ENCODE peak calls at places on chromosomes 5 and 9, in ten cellular contexts. One of them, this sample, is unnamed.

GRCh38 chr5:146662229-146662628 is 146.2 kb upstream of the GPR151 start:
- DNase-seq in GM23248: no peak
- DNase-seq in heart right ventricle: no peak
- DNase-seq in heart left ventricle: no peak
- DNase-seq in right cardiac atrium: no peak
- DNase-seq in PC-3: peak; percentile 74
- DNase-seq in CD4-positive, alpha-beta memory T cell: peak; percentile 37
- DNase-seq in HepG2: peak; percentile 19
- DNase-seq in esophagus squamous epithelium: no peak
- DNase-seq in neural progenitor cell: no peak
- DNase-seq in this sample: no peak

GRCh38 chr5:123720955-123721354 is 209.0 kb downstream of the CSNK1G3 start:
- DNase-seq in HepG2: no peak
- DNase-seq in CD4-positive, alpha-beta memory T cell: no peak
- DNase-seq in esophagus squamous epithelium: no peak
- DNase-seq in GM23248: no peak
- DNase-seq in heart left ventricle: no peak
- DNase-seq in heart right ventricle: no peak
- DNase-seq in PC-3: peak; percentile 63
- DNase-seq in right cardiac atrium: no peak
- DNase-seq in neural progenitor cell: no peak
- DNase-seq in this sample: no peak

GRCh38 chr9:71685394-71685793 is 82.9 kb downstream of the CEMIP2 start:
- DNase-seq in PC-3: peak; percentile 68
- DNase-seq in esophagus squamous epithelium: no peak
- DNase-seq in heart left ventricle: no peak
- DNase-seq in CD4-positive, alpha-beta memory T cell: peak; percentile 78
- DNase-seq in right cardiac atrium: no peak
- DNase-seq in HepG2: no peak
- DNase-seq in GM23248: no peak
- DNase-seq in neural progenitor cell: no peak
- DNase-seq in heart right ventricle: no peak
- DNase-seq in this sample: no peak

GRCh38 chr9:123355761-123356520 is at the start of gene CRB2:
- DNase-seq in PC-3: no peak
- DNase-seq in heart right ventricle: no peak
- DNase-seq in HepG2: peak; percentile 54
- DNase-seq in CD4-positive, alpha-beta memory T cell: no peak
- DNase-seq in esophagus squamous epithelium: no peak
- DNase-seq in GM23248: no peak
- DNase-seq in neural progenitor cell: peak; percentile 91
- DNase-seq in heart left ventricle: no peak
- DNase-seq in right cardiac atrium: no peak
- DNase-seq in this sample: no peak

GRCh38 chr9:20447291-20447690 is 175.0 kb downstream of the MLLT3 start:
- DNase-seq in heart left ventricle: no peak
- DNase-seq in right cardiac atrium: no peak
- DNase-seq in esophagus squamous epithelium: no peak
- DNase-seq in PC-3: no peak
- DNase-seq in heart right ventricle: no peak
- DNase-seq in HepG2: peak; percentile 8
- DNase-seq in CD4-positive, alpha-beta memory T cell: no peak
- DNase-seq in neural progenitor cell: no peak
- DNase-seq in GM23248: peak; percentile 3
- DNase-seq in this sample: no peak

GRCh38 chr9:86946712-86947145 is 577 bp downstream of the GAS1 start:
- DNase-seq in esophagus squamous epithelium: no peak
- DNase-seq in PC-3: no peak
- DNase-seq in CD4-positive, alpha-beta memory T cell: peak; percentile 64
- DNase-seq in HepG2: no peak
- DNase-seq in neural progenitor cell: no peak
- DNase-seq in heart left ventricle: peak; percentile 77
- DNase-seq in heart right ventricle: peak; percentile 47
- DNase-seq in right cardiac atrium: peak; percentile 87
- DNase-seq in GM23248: peak; percentile 81
- DNase-seq in this sample: peak; percentile 85

GRCh38 chr5:180787711-180788431 is 14.7 kb downstream of the MGAT1 start:
- DNase-seq in right cardiac atrium: no peak
- DNase-seq in GM23248: no peak
- DNase-seq in HepG2: no peak
- DNase-seq in CD4-positive, alpha-beta memory T cell: no peak
- DNase-seq in heart left ventricle: no peak
- DNase-seq in esophagus squamous epithelium: no peak
- DNase-seq in heart right ventricle: no peak
- DNase-seq in PC-3: no peak
- DNase-seq in neural progenitor cell: peak; percentile 42
- DNase-seq in this sample: peak; percentile 67

GRCh38 chr5:79931409-79931808 is 59.7 kb downstream of the MTX3 start:
- DNase-seq in heart left ventricle: no peak
- DNase-seq in right cardiac atrium: no peak
- DNase-seq in GM23248: no peak
- DNase-seq in neural progenitor cell: no peak
- DNase-seq in heart right ventricle: no peak
- DNase-seq in PC-3: no peak
- DNase-seq in CD4-positive, alpha-beta memory T cell: no peak
- DNase-seq in HepG2: no peak
- DNase-seq in esophagus squamous epithelium: no peak
- DNase-seq in this sample: no peak

GRCh38 chr5:62082370-62082778 is 223.6 kb upstream of the KIF2A start:
- DNase-seq in GM23248: peak; percentile 79
- DNase-seq in esophagus squamous epithelium: no peak
- DNase-seq in PC-3: peak; percentile 85
- DNase-seq in HepG2: no peak
- DNase-seq in right cardiac atrium: no peak
- DNase-seq in heart left ventricle: no peak
- DNase-seq in CD4-positive, alpha-beta memory T cell: no peak
- DNase-seq in neural progenitor cell: no peak
- DNase-seq in heart right ventricle: no peak
- DNase-seq in this sample: no peak

GRCh38 chr9:116817762-116818161 is 130.7 kb downstream of the TRIM32 start:
- DNase-seq in heart left ventricle: no peak
- DNase-seq in right cardiac atrium: no peak
- DNase-seq in GM23248: no peak
- DNase-seq in HepG2: no peak
- DNase-seq in esophagus squamous epithelium: no peak
- DNase-seq in CD4-positive, alpha-beta memory T cell: no peak
- DNase-seq in neural progenitor cell: no peak
- DNase-seq in heart right ventricle: no peak
- DNase-seq in PC-3: no peak
- DNase-seq in this sample: no peak

GRCh38 chr9:128092199-128092977 is 24.4 kb downstream of the SLC25A25 start:
- DNase-seq in PC-3: no peak
- DNase-seq in heart left ventricle: peak; percentile 44
- DNase-seq in right cardiac atrium: no peak
- DNase-seq in neural progenitor cell: no peak
- DNase-seq in GM23248: no peak
- DNase-seq in HepG2: no peak
- DNase-seq in CD4-positive, alpha-beta memory T cell: no peak
- DNase-seq in heart right ventricle: no peak
- DNase-seq in esophagus squamous epithelium: no peak
- DNase-seq in this sample: peak; percentile 54
- H3K27ac ChIP-seq in PC-3: no peak overlapping the region
- H3K27ac ChIP-seq in heart left ventricle: peak overlapping the region; percentile 18
- H3K27ac ChIP-seq in right cardiac atrium: no peak overlapping the region
- H3K27ac ChIP-seq in neural progenitor cell: no peak overlapping the region
- H3K27ac ChIP-seq in GM23248: peak overlapping the region; percentile 98
- H3K27ac ChIP-seq in HepG2: no peak overlapping the region
- H3K27ac ChIP-seq in CD4-positive, alpha-beta memory T cell: peak overlapping the region; percentile 57
- H3K27ac ChIP-seq in heart right ventricle: no peak overlapping the region
- H3K27ac ChIP-seq in esophagus squamous epithelium: peak overlapping the region; percentile 92
- H3K27ac ChIP-seq in this sample: peak overlapping the region; percentile 83

GRCh38 chr9:106920091-106920490 is 57.1 kb downstream of the ZNF462 start:
- DNase-seq in neural progenitor cell: no peak
- DNase-seq in heart left ventricle: no peak
- DNase-seq in CD4-positive, alpha-beta memory T cell: no peak
- DNase-seq in heart right ventricle: no peak
- DNase-seq in GM23248: no peak
- DNase-seq in PC-3: no peak
- DNase-seq in HepG2: no peak
- DNase-seq in right cardiac atrium: no peak
- DNase-seq in esophagus squamous epithelium: no peak
- DNase-seq in this sample: no peak

GRCh38 chr9:106915851-106916250 is 52.9 kb downstream of the ZNF462 start:
- DNase-seq in right cardiac atrium: no peak
- DNase-seq in CD4-positive, alpha-beta memory T cell: no peak
- DNase-seq in heart left ventricle: no peak
- DNase-seq in heart right ventricle: no peak
- DNase-seq in GM23248: no peak
- DNase-seq in HepG2: no peak
- DNase-seq in PC-3: no peak
- DNase-seq in neural progenitor cell: no peak
- DNase-seq in esophagus squamous epithelium: no peak
- DNase-seq in this sample: no peak

GRCh38 chr9:106918825-106919509 is 56.0 kb downstream of the ZNF462 start:
- DNase-seq in esophagus squamous epithelium: no peak
- DNase-seq in GM23248: no peak
- DNase-seq in neural progenitor cell: no peak
- DNase-seq in PC-3: no peak
- DNase-seq in heart left ventricle: no peak
- DNase-seq in heart right ventricle: no peak
- DNase-seq in right cardiac atrium: no peak
- DNase-seq in CD4-positive, alpha-beta memory T cell: no peak
- DNase-seq in HepG2: no peak
- DNase-seq in this sample: no peak

GRCh38 chr9:106913276-106913675 is 50.3 kb downstream of the ZNF462 start:
- DNase-seq in neural progenitor cell: no peak
- DNase-seq in heart right ventricle: no peak
- DNase-seq in PC-3: no peak
- DNase-seq in HepG2: no peak
- DNase-seq in heart left ventricle: no peak
- DNase-seq in CD4-positive, alpha-beta memory T cell: no peak
- DNase-seq in esophagus squamous epithelium: no peak
- DNase-seq in right cardiac atrium: no peak
- DNase-seq in GM23248: no peak
- DNase-seq in this sample: no peak

GRCh38 chr9:106916491-106917235 is 53.7 kb downstream of the ZNF462 start:
- DNase-seq in heart left ventricle: no peak
- DNase-seq in neural progenitor cell: no peak
- DNase-seq in right cardiac atrium: peak; percentile 80
- DNase-seq in GM23248: peak; percentile 79
- DNase-seq in esophagus squamous epithelium: no peak
- DNase-seq in CD4-positive, alpha-beta memory T cell: no peak
- DNase-seq in heart right ventricle: peak; percentile 53
- DNase-seq in HepG2: peak; percentile 23
- DNase-seq in PC-3: peak; percentile 96
- DNase-seq in this sample: no peak
- H3K27ac ChIP-seq in heart left ventricle: peak overlapping the region; percentile 97
- H3K27ac ChIP-seq in neural progenitor cell: no peak overlapping the region
- H3K27ac ChIP-seq in right cardiac atrium: peak overlapping the region; percentile 42
- H3K27ac ChIP-seq in GM23248: peak overlapping the region; percentile 50
- H3K27ac ChIP-seq in esophagus squamous epithelium: peak overlapping the region; percentile 36
- H3K27ac ChIP-seq in CD4-positive, alpha-beta memory T cell: no peak overlapping the region
- H3K27ac ChIP-seq in heart right ventricle: peak overlapping the region; percentile 91
- H3K27ac ChIP-seq in HepG2: no peak overlapping the region
- H3K27ac ChIP-seq in PC-3: peak overlapping the region; percentile 63
- H3K27ac ChIP-seq in this sample: no peak overlapping the region

GRCh38 chr9:120730661-120731514 is 16.6 kb upstream of the MEGF9 start:
- DNase-seq in GM23248: peak; percentile 92
- DNase-seq in heart right ventricle: peak; percentile 30
- DNase-seq in CD4-positive, alpha-beta memory T cell: no peak
- DNase-seq in PC-3: peak; percentile 95
- DNase-seq in HepG2: peak; percentile 91
- DNase-seq in right cardiac atrium: peak; percentile 71
- DNase-seq in heart left ventricle: no peak
- DNase-seq in esophagus squamous epithelium: no peak
- DNase-seq in neural progenitor cell: peak; percentile 75
- DNase-seq in this sample: no peak
- H3K27ac ChIP-seq in GM23248: no peak overlapping the region
- H3K27ac ChIP-seq in heart right ventricle: no peak overlapping the region
- H3K27ac ChIP-seq in CD4-positive, alpha-beta memory T cell: no peak overlapping the region
- H3K27ac ChIP-seq in PC-3: no peak overlapping the region
- H3K27ac ChIP-seq in HepG2: peak overlapping the region; percentile 9
- H3K27ac ChIP-seq in right cardiac atrium: no peak overlapping the region
- H3K27ac ChIP-seq in heart left ventricle: peak overlapping the region; percentile 10
- H3K27ac ChIP-seq in esophagus squamous epithelium: no peak overlapping the region
- H3K27ac ChIP-seq in neural progenitor cell: no peak overlapping the region
- H3K27ac ChIP-seq in this sample: no peak overlapping the region

GRCh38 chr5:71932649-71933338 is 174.5 kb upstream of the MAP1B start:
- DNase-seq in GM23248: peak; percentile 81
- DNase-seq in esophagus squamous epithelium: no peak
- DNase-seq in HepG2: peak; percentile 76
- DNase-seq in heart left ventricle: peak; percentile 74
- DNase-seq in PC-3: peak; percentile 80
- DNase-seq in neural progenitor cell: peak; percentile 75
- DNase-seq in right cardiac atrium: peak; percentile 86
- DNase-seq in CD4-positive, alpha-beta memory T cell: no peak
- DNase-seq in heart right ventricle: peak; percentile 42
- DNase-seq in this sample: no peak

GRCh38 chr5:71943874-71944273 is 163.4 kb upstream of the MAP1B start:
- DNase-seq in HepG2: no peak
- DNase-seq in neural progenitor cell: no peak
- DNase-seq in heart left ventricle: no peak
- DNase-seq in PC-3: no peak
- DNase-seq in right cardiac atrium: no peak
- DNase-seq in heart right ventricle: no peak
- DNase-seq in esophagus squamous epithelium: no peak
- DNase-seq in CD4-positive, alpha-beta memory T cell: no peak
- DNase-seq in GM23248: no peak
- DNase-seq in this sample: no peak

GRCh38 chr5:71938886-71939285 is 168.4 kb upstream of the MAP1B start:
- DNase-seq in right cardiac atrium: peak; percentile 42
- DNase-seq in heart left ventricle: no peak
- DNase-seq in heart right ventricle: no peak
- DNase-seq in esophagus squamous epithelium: no peak
- DNase-seq in neural progenitor cell: no peak
- DNase-seq in CD4-positive, alpha-beta memory T cell: no peak
- DNase-seq in PC-3: peak; percentile 75
- DNase-seq in HepG2: peak; percentile 4
- DNase-seq in GM23248: no peak
- DNase-seq in this sample: no peak

GRCh38 chr5:71939452-71939932 is 167.8 kb upstream of the MAP1B start:
- DNase-seq in right cardiac atrium: no peak
- DNase-seq in HepG2: no peak
- DNase-seq in heart right ventricle: no peak
- DNase-seq in neural progenitor cell: no peak
- DNase-seq in CD4-positive, alpha-beta memory T cell: no peak
- DNase-seq in esophagus squamous epithelium: no peak
- DNase-seq in PC-3: no peak
- DNase-seq in GM23248: peak; percentile 49
- DNase-seq in heart left ventricle: no peak
- DNase-seq in this sample: no peak

DNA sequence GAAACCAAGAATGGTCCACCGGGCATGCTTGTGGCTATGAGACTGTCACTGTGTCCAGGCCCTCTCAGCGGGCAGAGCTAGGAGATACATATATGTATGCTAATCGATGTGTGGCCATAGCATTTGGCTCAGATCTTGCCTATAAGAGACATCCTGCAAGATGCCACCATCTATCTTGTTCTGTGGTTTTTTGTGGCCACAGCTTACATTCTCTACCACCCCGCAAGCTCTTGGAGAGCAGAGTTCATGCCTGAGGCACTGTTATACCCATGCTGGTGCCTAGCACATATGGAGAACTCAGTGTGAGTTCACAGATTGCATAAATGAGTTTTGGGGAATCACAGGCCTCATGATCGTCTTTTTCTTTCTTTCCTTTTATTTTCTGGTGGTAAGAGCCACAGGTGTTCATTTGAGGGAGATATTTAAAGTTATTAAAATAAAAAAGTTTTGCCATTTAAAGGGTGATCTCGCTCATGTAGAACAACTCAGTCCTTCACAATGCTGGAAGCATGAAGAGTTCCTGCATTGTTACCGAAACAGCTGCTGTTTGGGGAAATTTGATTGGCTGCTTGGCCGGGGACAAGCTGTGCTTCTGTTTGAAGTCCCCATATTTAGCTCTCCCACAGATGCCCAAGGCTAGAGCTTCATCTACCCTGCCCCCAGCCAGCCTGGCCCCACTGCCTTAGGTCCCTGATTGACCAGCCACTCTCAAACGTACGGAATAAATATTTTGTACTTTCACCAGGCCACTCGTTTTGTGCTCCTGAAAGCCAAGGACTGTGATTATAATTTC is 169.2 kb upstream of the MAP1B start:
- DNase-seq in PC-3: no peak
- DNase-seq in heart left ventricle: no peak
- DNase-seq in esophagus squamous epithelium: no peak
- DNase-seq in heart right ventricle: no peak
- DNase-seq in CD4-positive, alpha-beta memory T cell: no peak
- DNase-seq in HepG2: no peak
- DNase-seq in right cardiac atrium: no peak
- DNase-seq in neural progenitor cell: no peak
- DNase-seq in GM23248: no peak
- DNase-seq in this sample: no peak
- H3K27ac ChIP-seq in PC-3: peak overlapping the region; percentile 36
- H3K27ac ChIP-seq in heart left ventricle: no peak overlapping the region
- H3K27ac ChIP-seq in esophagus squamous epithelium: no peak overlapping the region
- H3K27ac ChIP-seq in heart right ventricle: no peak overlapping the region
- H3K27ac ChIP-seq in CD4-positive, alpha-beta memory T cell: no peak overlapping the region
- H3K27ac ChIP-seq in HepG2: no peak overlapping the region
- H3K27ac ChIP-seq in right cardiac atrium: no peak overlapping the region
- H3K27ac ChIP-seq in neural progenitor cell: no peak overlapping the region
- H3K27ac ChIP-seq in GM23248: no peak overlapping the region
- H3K27ac ChIP-seq in this sample: no peak overlapping the region